ENCODE peak calls at places on chromosomes 2 and 18, in seven cellular contexts. F is prostate gland, O is stomach, J is endothelial cell of umbilical vein, T is upper lobe of left lung, X is transverse colon, U is K562. E is an unnamed sample.

GRCh38 chr2:225414902-225415301 is 15.4 kb downstream of the NYAP2 start:
- DNase-seq in J (no peak), F (no peak), T (no peak), U (no peak), X (no peak), O (no peak), E (no peak)

GRCh38 chr2:20231632-20232031 is 6.7 kb upstream of the SDC1 start:
- DNase-seq in X (peak; percentile 90), U (no peak), F (peak; percentile 70), T (no peak), J (peak; percentile 22), O (peak; percentile 87), E (no peak)

GRCh38 chr2:12296915-12297314 is 419.8 kb upstream of the TRIB2 start:
- DNase-seq in O (no peak), U (no peak), J (no peak), X (no peak), F (no peak), T (no peak), E (no peak)

GRCh38 chr18:35671952-35672603 is 90.5 kb downstream of the GALNT1 start:
- DNase-seq in F (no peak), O (no peak), T (no peak), J (peak; percentile 57), U (no peak), X (no peak), E (no peak)

GRCh38 chr2:157246212-157247067 is 11.1 kb upstream of the GALNT5 start:
- DNase-seq in O (no peak), U (no peak), F (no peak), T (no peak), X (no peak), J (no peak), E (no peak)

GRCh38 chr2:84971799-84972790 is 1.1 kb downstream of the KCMF1 start:
- DNase-seq in F (peak; percentile 28), T (peak; percentile 93), U (peak; percentile 62), X (peak; percentile 64), O (peak; percentile 57), J (peak; percentile 48), E (no peak)

GRCh38 chr2:28381225-28382180 is 11.2 kb upstream of the FOSL2 start:
- DNase-seq in J (no peak), X (peak; percentile 67), T (no peak), F (no peak), U (no peak), O (peak; percentile 74), E (no peak)

GRCh38 chr2:81206216-81206615 is 901.7 kb upstream of the LRRTM1 start:
- DNase-seq in U (no peak), T (no peak), O (no peak), X (no peak), J (no peak), F (no peak), E (no peak)

GRCh38 chr18:79506191-79507075 is 110.7 kb downstream of the NFATC1 start:
- DNase-seq in O (no peak), U (no peak), J (no peak), F (no peak), X (peak; percentile 11), T (peak; percentile 68), E (no peak)

GRCh38 chr18:27967938-27968803 is 208.8 kb downstream of the CDH2 start:
- DNase-seq in O (no peak), X (no peak), U (no peak), J (no peak), T (no peak), F (no peak), E (no peak)

GRCh38 chr2:240209493-240209892 is 69.0 kb upstream of the OTOS start:
- DNase-seq in J (no peak), U (no peak), O (no peak), T (no peak), X (no peak), F (no peak), E (no peak)

GRCh38 chr18:44128365-44128764 is 552.3 kb upstream of the SETBP1 start:
- DNase-seq in O (no peak), U (no peak), F (no peak), T (no peak), X (no peak), J (peak; percentile 72), E (no peak)

GRCh38 chr2:116491292-116491691 is 1323.2 kb upstream of the DDX18 start:
- DNase-seq in J (no peak), O (no peak), T (no peak), F (no peak), X (no peak), U (no peak), E (no peak)

GRCh38 chr2:219521066-219521880 is 7.0 kb downstream of the ASIC4 start:
- DNase-seq in J (no peak), U (peak; percentile 90), X (peak; percentile 21), F (no peak), O (no peak), T (no peak), E (no peak)

GRCh38 chr2:172082105-172082943 is 3.0 kb upstream of the DLX1 start:
- DNase-seq in U (no peak), F (no peak), J (no peak), T (no peak), X (no peak), O (no peak), E (no peak)

GRCh38 chr18:46393230-46393629 is 263.8 kb downstream of the LOXHD1 start:
- DNase-seq in X (no peak), U (peak; percentile 48), O (no peak), J (no peak), F (no peak), T (no peak), E (no peak)

GRCh38 chr2:3469486-3469885 is 49.8 kb downstream of the ADI1 start:
- DNase-seq in X (no peak), U (no peak), T (no peak), F (no peak), J (no peak), O (no peak), E (no peak)

GRCh38 chr2:3470856-3471737 is 48.2 kb downstream of the ADI1 start:
- DNase-seq in X (no peak), T (no peak), O (no peak), U (no peak), J (no peak), F (peak; percentile 59), E (no peak)

GRCh38 chr2:3468296-3468988 is 50.9 kb downstream of the ADI1 start:
- DNase-seq in J (no peak), F (no peak), X (no peak), O (no peak), T (no peak), U (no peak), E (no peak)

GRCh38 chr2:3472296-3472695 is 47.0 kb downstream of the ADI1 start:
- DNase-seq in O (no peak), F (no peak), T (no peak), U (no peak), X (no peak), J (no peak), E (no peak)

DNA sequence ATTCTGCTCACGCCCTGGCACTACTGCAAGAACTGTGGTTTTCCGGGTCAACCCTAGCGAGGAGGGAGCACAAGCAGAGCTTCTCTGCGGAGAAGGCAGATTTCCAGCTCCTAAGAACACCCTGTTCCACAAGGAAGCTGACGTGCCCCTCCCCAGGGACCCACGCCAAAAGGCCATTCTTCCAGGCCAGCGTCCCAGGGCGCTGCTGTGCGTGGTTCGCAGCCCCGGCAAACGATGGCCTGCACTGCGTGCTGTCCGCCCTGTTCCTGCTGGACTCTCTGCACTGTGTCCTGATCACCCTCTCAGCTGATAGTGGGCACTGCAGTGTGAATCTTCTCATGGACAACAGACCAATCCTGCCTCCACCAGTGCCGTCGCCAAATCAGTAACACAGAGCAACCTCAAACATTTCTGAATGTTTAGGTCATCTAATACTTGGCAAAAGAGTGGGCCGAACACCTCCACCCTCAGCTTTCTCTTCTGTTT is 49.1 kb downstream of the ADI1 start:
- DNase-seq in O (peak; percentile 88), J (no peak), X (no peak), T (no peak), U (no peak), F (peak; percentile 86), E (no peak)
- TF ChIP-seq POLR2A in O (no peak), J (no peak), X (no peak), T (peak; percentile 26), U (no peak), F (no peak), E (no peak)

GRCh38 chr2:30162821-30163220 is 16.0 kb downstream of the YPEL5 start:
- DNase-seq in T (no peak), U (no peak), J (no peak), X (no peak), F (no peak), O (no peak), E (no peak)

GRCh38 chr2:30161929-30162328 is 15.1 kb downstream of the YPEL5 start:
- DNase-seq in O (no peak), T (no peak), J (no peak), F (no peak), U (no peak), X (no peak), E (no peak)

GRCh38 chr2:30165617-30166016 is 18.8 kb downstream of the YPEL5 start:
- DNase-seq in O (no peak), F (no peak), J (no peak), U (no peak), T (no peak), X (no peak), E (no peak)

GRCh38 chr2:30164131-30164925 is 17.5 kb downstream of the YPEL5 start:
- DNase-seq in J (no peak), F (no peak), X (no peak), O (no peak), U (no peak), T (no peak), E (no peak)

GRCh38 chr2:30165050-30165520 is 18.3 kb downstream of the YPEL5 start:
- DNase-seq in O (peak; percentile 39), T (no peak), J (peak; percentile 87), U (peak; percentile 90), F (peak; percentile 46), X (peak; percentile 46), E (no peak)
- TF ChIP-seq POLR2AphosphoS5 in O (peak; percentile 64), T (peak; percentile 10), J (no peak), U (no peak), F (peak; percentile 61), X (peak; percentile 19), E (no peak)

GRCh38 chr2:241314181-241314932 is 1.1 kb downstream of the HDLBP start:
- DNase-seq in T (no peak), J (peak; percentile 68), O (no peak), U (no peak), F (no peak), X (no peak), E (no peak)
- TF ChIP-seq POLR2A in T (no peak), J (no peak), O (no peak), U (no peak), F (no peak), X (no peak), E (no peak)

GRCh38 chr2:228016402-228016801 is 145.0 kb downstream of the DAW1 start:
- DNase-seq in F (no peak), X (no peak), O (no peak), U (no peak), T (no peak), J (no peak), E (no peak)

GRCh38 chr2:228015741-228016140 is 144.3 kb downstream of the DAW1 start:
- DNase-seq in O (no peak), T (no peak), U (no peak), X (no peak), F (no peak), J (no peak), E (no peak)

GRCh38 chr2:228018311-228018710 is 146.9 kb downstream of the DAW1 start:
- DNase-seq in F (no peak), J (no peak), T (no peak), O (no peak), X (no peak), U (no peak), E (no peak)

GRCh38 chr2:228023619-228024018 is 152.2 kb downstream of the DAW1 start:
- DNase-seq in U (no peak), X (no peak), T (no peak), F (no peak), J (no peak), O (no peak), E (no peak)

GRCh38 chr2:228017784-228018183 is 146.4 kb downstream of the DAW1 start:
- DNase-seq in F (no peak), T (no peak), X (no peak), O (no peak), J (no peak), U (no peak), E (no peak)
- TF ChIP-seq POLR2AphosphoS5 in F (no peak), T (no peak), X (no peak), O (no peak), J (no peak), U (no peak), E (no peak)